ENCODE peak calls at places on chromosome 4, in four cellular contexts. G, I, X and V are unnamed samples.

GRCh38 chr4:185679523-185679922 is 132.5 kb downstream of the SORBS2 start:
- DNase-seq in G (no peak), I (no peak), X (no peak), V (no peak)

GRCh38 chr4:153731239-153731638 is 28.6 kb downstream of the RNF175 start:
- DNase-seq in G (no peak), I (no peak), X (peak; percentile 90), V (no peak)

GRCh38 chr4:25792843-25793242 is 69.9 kb downstream of the SEL1L3 start:
- DNase-seq in G (no peak), I (no peak), X (no peak), V (no peak)

GRCh38 chr4:138175337-138175794 is 66.8 kb downstream of the SLC7A11 start:
- DNase-seq in G (no peak), I (no peak), X (no peak), V (no peak)

GRCh38 chr4:159864337-159864736 is 761.5 kb downstream of the RAPGEF2 start:
- DNase-seq in G (no peak), I (no peak), X (no peak), V (no peak)

GRCh38 chr4:95674451-95675095 is 125.8 kb upstream of the UNC5C start:
- DNase-seq in G (no peak), I (no peak), X (no peak), V (no peak)

GRCh38 chr4:189001283-189001970 is 862.2 kb downstream of the TRIML1 start:
- DNase-seq in G (no peak), I (no peak), X (no peak), V (peak; percentile 17)

GRCh38 chr4:176270669-176271068 is 1.6 kb upstream of the ASB5 start:
- DNase-seq in G (no peak), I (no peak), X (no peak), V (no peak)

GRCh38 chr4:153023692-153024394 is 87.7 kb downstream of the FHDC1 start:
- DNase-seq in G (no peak), I (peak; percentile 65), X (no peak), V (peak; percentile 47)

GRCh38 chr4:86818845-86819244 is 30.3 kb downstream of the SLC10A6 start:
- DNase-seq in G (no peak), I (no peak), X (no peak), V (no peak)

GRCh38 chr4:78768447-78769177 is 7.5 kb upstream of the BMP2K start:
- DNase-seq in G (no peak), I (no peak), X (no peak), V (no peak)

GRCh38 chr4:5812506-5813229 is 80.2 kb downstream of the CRMP1 start:
- DNase-seq in G (no peak), I (peak; percentile 77), X (peak; percentile 58), V (peak; percentile 33)

GRCh38 chr4:156388826-156389225 is 435.2 kb upstream of the CTSO start:
- DNase-seq in G (no peak), I (no peak), X (no peak), V (no peak)

GRCh38 chr4:112853662-112854256 is 195.7 kb upstream of the ANK2 start:
- DNase-seq in G (no peak), I (no peak), X (no peak), V (no peak)

GRCh38 chr4:138911903-138912713 is 103.5 kb upstream of the NOCT start:
- DNase-seq in G (no peak), I (no peak), X (peak; percentile 24), V (no peak)

GRCh38 chr4:169252339-169253086 is 18.2 kb downstream of the SH3RF1 start:
- DNase-seq in G (no peak), I (no peak), X (no peak), V (no peak)

GRCh38 chr4:7746351-7747061 is 193.2 kb downstream of the AFAP1 start:
- DNase-seq in G (no peak), I (no peak), X (no peak), V (no peak)

GRCh38 chr4:161823450-161823849 is 340.4 kb downstream of the FSTL5 start:
- DNase-seq in G (no peak), I (no peak), X (no peak), V (no peak)

GRCh38 chr4:73650255-73650654 is 30.0 kb upstream of the RASSF6 start:
- DNase-seq in G (no peak), I (no peak), X (no peak), V (no peak)

GRCh38 chr4:128707864-128708263 is 101.6 kb upstream of the JADE1 start:
- DNase-seq in G (no peak), I (no peak), X (no peak), V (no peak)

GRCh38 chr4:112857461-112857860 is 192.0 kb upstream of the ANK2 start:
- DNase-seq in G (no peak), I (no peak), X (no peak), V (no peak)

GRCh38 chr4:7658297-7659204 is 223.8 kb upstream of the PSAPL1 start:
- DNase-seq in G (no peak), I (no peak), X (no peak), V (no peak)

GRCh38 chr4:1294891-1295290 is 5.2 kb downstream of the MAEA start:
- DNase-seq in G (no peak), I (no peak), X (no peak), V (no peak)

GRCh38 chr4:1297023-1297395 is 7.3 kb downstream of the MAEA start:
- DNase-seq in G (no peak), I (no peak), X (no peak), V (no peak)

GRCh38 chr4:1296324-1297022 is 6.8 kb downstream of the MAEA start:
- DNase-seq in G (no peak), I (no peak), X (no peak), V (no peak)

GRCh38 chr4:1294424-1294823 is 4.7 kb downstream of the MAEA start:
- DNase-seq in G (no peak), I (no peak), X (no peak), V (no peak)

GRCh38 chr4:1295405-1296055 is 5.8 kb downstream of the MAEA start:
- DNase-seq in G (no peak), I (no peak), X (no peak), V (no peak)
- TF ChIP-seq GABPA in G (no peak), I (no peak), X (no peak), V (no peak)

GRCh38 chr4:158159054-158159717 is 13.6 kb downstream of the GASK1B start:
- DNase-seq in G (no peak), I (no peak), X (no peak), V (no peak)
- H3K27ac ChIP-seq in G (no peak overlapping the region), I (no peak overlapping the region), X (peak overlapping the region; percentile 15), V (no peak overlapping the region)

DNA sequence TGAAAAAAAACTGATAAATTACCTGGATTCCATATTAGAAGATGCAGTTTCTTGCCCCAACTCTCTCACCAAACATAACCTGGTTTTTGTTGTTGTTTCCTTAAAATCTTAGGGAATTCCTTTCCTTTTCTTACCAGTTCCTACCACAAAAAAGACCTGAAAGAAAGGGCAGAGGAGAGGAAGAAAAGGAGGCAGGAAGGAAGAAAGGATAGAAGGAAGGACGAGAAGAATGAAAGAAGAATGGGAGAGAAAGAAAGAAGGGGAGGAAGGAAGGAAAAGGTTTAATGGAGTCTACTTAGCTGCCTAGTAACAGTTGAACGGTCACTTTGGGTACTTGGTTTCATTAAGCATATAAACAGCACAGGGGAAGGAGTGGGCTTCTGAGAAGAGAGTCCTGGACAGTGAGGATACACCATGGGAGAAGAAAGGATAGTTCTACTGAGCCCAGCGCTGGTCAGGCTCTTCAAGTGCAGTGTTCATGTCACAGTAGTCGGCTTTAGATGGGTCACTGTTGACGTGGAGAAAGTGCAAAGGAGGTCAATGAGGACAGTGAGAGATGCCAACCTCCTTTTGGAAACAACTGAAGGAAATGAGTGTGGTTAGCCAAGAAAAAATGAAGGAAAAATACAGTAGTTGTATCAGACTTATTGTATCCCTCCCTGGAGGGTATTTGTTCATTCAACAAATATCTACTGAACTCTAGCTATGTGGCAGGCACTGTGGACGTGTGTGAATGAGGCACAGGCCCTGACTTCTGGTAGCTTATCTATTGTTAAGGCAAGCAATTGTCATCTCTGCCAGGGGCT is 1.1 kb upstream of the CHIC2 start:
- DNase-seq in G (no peak), I (no peak), X (no peak), V (no peak)
- TF ChIP-seq GABPA in G (no peak), I (no peak), X (no peak), V (no peak)

GRCh38 chr4:55035892-55036291 is 89.5 kb downstream of the KDR start:
- DNase-seq in G (no peak), I (no peak), X (no peak), V (no peak)
- H3K27ac ChIP-seq in G (no peak overlapping the region), I (no peak overlapping the region), X (no peak overlapping the region), V (no peak overlapping the region)